ENCODE peak calls at places on chromosomes 13 and 19, in five cellular contexts. V, H, J, B and N are unnamed samples.
A peak's percentile ranks its signal among the peaks of the same experiment; 100 is the strongest.

GRCh38 chr13:40206241-40207109 is 460.0 kb downstream of the FOXO1 start:
- DNase-seq in H (no peak), B (peak; percentile 63), J (no peak), V (no peak), N (no peak)

GRCh38 chr13:27194895-27195764 is 23.5 kb upstream of the USP12 start:
- DNase-seq in H (no peak), B (peak; percentile 40), J (peak; percentile 88), V (peak; percentile 95), N (no peak)

GRCh38 chr19:50877338-50877737 is 4.1 kb downstream of the KLK2 start:
- DNase-seq in V (no peak), B (no peak), H (no peak), J (no peak), N (no peak)

GRCh38 chr13:107866666-107867623 is 348.4 kb downstream of the LIG4 start:
- DNase-seq in V (peak; percentile 29), J (no peak), H (no peak), B (no peak), N (no peak)

GRCh38 chr19:30060872-30061556 is 119.0 kb downstream of the URI1 start:
- DNase-seq in V (no peak), H (no peak), J (no peak), B (no peak), N (no peak)

GRCh38 chr13:105587786-105588185 is 947.7 kb downstream of the EFNB2 start:
- DNase-seq in V (no peak), J (peak; percentile 19), H (no peak), B (no peak), N (no peak)

GRCh38 chr19:6536138-6536671 is 5.4 kb downstream of the TNFSF9 start:
- DNase-seq in J (peak; percentile 88), V (no peak), B (peak; percentile 57), H (peak; percentile 31), N (no peak)

GRCh38 chr13:105908581-105908980 is 626.9 kb downstream of the EFNB2 start:
- DNase-seq in J (no peak), V (peak; percentile 31), H (no peak), B (no peak), N (no peak)

GRCh38 chr13:19664481-19665230 is 31.2 kb downstream of the MPHOSPH8 start:
- DNase-seq in H (no peak), V (no peak), B (no peak), J (no peak), N (no peak)

GRCh38 chr13:102317593-102317992 is 84.3 kb downstream of the FGF14 start:
- DNase-seq in B (peak; percentile 71), H (peak; percentile 87), V (no peak), J (no peak), N (peak; percentile 88)

GRCh38 chr19:16449330-16449961 is 22.3 kb downstream of the EPS15L1 start:
- DNase-seq in B (no peak), H (no peak), J (no peak), V (no peak), N (no peak)

GRCh38 chr13:34779171-34779570 is 162.9 kb upstream of the NBEA start:
- DNase-seq in H (no peak), V (no peak), B (no peak), J (peak; percentile 20), N (no peak)

GRCh38 chr19:48461982-48462655 is 6.7 kb downstream of the KCNJ14 start:
- DNase-seq in H (no peak), V (no peak), B (no peak), J (peak; percentile 72), N (no peak)

GRCh38 chr13:99256283-99256682 is 1.9 kb downstream of the GPR18 start:
- DNase-seq in H (no peak), B (no peak), J (no peak), V (no peak), N (no peak)

GRCh38 chr13:33483471-33483870 is 197.9 kb upstream of the STARD13 start:
- DNase-seq in B (no peak), H (no peak), V (peak; percentile 25), J (no peak), N (no peak)

GRCh38 chr13:114151565-114152284 is 19.3 kb upstream of the RASA3 start:
- DNase-seq in V (no peak), H (peak; percentile 62), B (no peak), J (no peak), N (no peak)

GRCh38 chr13:40662866-40663265 is 3.6 kb downstream of the FOXO1 start:
- DNase-seq in H (no peak), J (no peak), V (no peak), B (no peak), N (no peak)

GRCh38 chr13:27774651-27775050 is 17.6 kb upstream of the GSX1 start:
- DNase-seq in H (no peak), B (no peak), V (no peak), J (no peak), N (no peak)

GRCh38 chr13:75481176-75482069 is 546 bp downstream of the TBC1D4 start:
- DNase-seq in J (peak; percentile 21), V (peak; percentile 23), H (peak; percentile 45), B (no peak), N (peak; percentile 70)

GRCh38 chr19:49152218-49152550 is 3.0 kb downstream of the HRC start:
- DNase-seq in V (no peak), J (no peak), H (no peak), B (no peak), N (no peak)